ENCODE peak calls at places on chromosomes 1 and 21, in ten cellular contexts. G is mucosa of descending colon, R is DND-41, S is astrocyte of the spinal cord, C is hepatocyte, K is transverse colon, Q is cardiac muscle cell, V is fibroblast of lung, M is choroid plexus epithelial cell, X is Panc1. J is an unnamed sample.

GRCh38 chr1:110336300-110337039 is 2.7 kb upstream of the RBM15 start:
- DNase-seq in R (peak; percentile 53), M (no peak), V (no peak), S (peak; percentile 17), G (no peak), C (no peak), K (peak; percentile 27), X (no peak), Q (no peak), J (no peak)

GRCh38 chr1:41354956-41355355 is 6.3 kb upstream of the FOXO6 start:
- DNase-seq in G (no peak), X (no peak), M (no peak), S (no peak), R (no peak), Q (no peak), C (no peak), K (no peak), V (no peak), J (peak; percentile 2)

GRCh38 chr21:14995695-14996490 is 68.9 kb downstream of the NRIP1 start:
- DNase-seq in G (no peak), M (peak; percentile 83), X (no peak), S (peak; percentile 57), V (peak; percentile 80), K (no peak), C (no peak), Q (peak; percentile 80), R (no peak), J (peak; percentile 13)

GRCh38 chr1:230348386-230349022 is 77.6 kb downstream of the PGBD5 start:
- DNase-seq in M (no peak), X (no peak), Q (no peak), K (no peak), V (no peak), G (no peak), R (no peak), S (no peak), C (no peak), J (peak; percentile 34)

GRCh38 chr1:234839663-234840062 is 229.7 kb upstream of the IRF2BP2 start:
- DNase-seq in V (no peak), S (no peak), Q (no peak), C (no peak), R (no peak), G (no peak), M (peak; percentile 74), X (no peak), K (no peak), J (no peak)

GRCh38 chr1:36411674-36412648 is 14.3 kb upstream of the LSM10 start:
- DNase-seq in R (peak; percentile 67), Q (peak; percentile 51), K (no peak), X (no peak), M (peak; percentile 74), G (no peak), V (peak; percentile 61), C (no peak), S (peak; percentile 17), J (no peak)

GRCh38 chr1:189787201-189787600 is 690.5 kb downstream of the BRINP3 start:
- DNase-seq in M (peak; percentile 25), R (no peak), S (peak; percentile 58), V (peak; percentile 51), C (no peak), Q (peak; percentile 16), X (no peak), G (no peak), K (no peak), J (no peak)

GRCh38 chr1:91585982-91586381 is 85.3 kb downstream of the CDC7 start:
- DNase-seq in R (no peak), Q (no peak), C (no peak), G (no peak), M (no peak), K (no peak), S (no peak), V (no peak), X (no peak), J (no peak)

GRCh38 chr1:224459936-224460335 is 25.3 kb upstream of the WDR26 start:
- DNase-seq in X (no peak), C (no peak), K (no peak), M (no peak), G (no peak), V (no peak), Q (no peak), R (no peak), S (no peak), J (no peak)

GRCh38 chr1:2533356-2533755 is 3.3 kb upstream of the HES5 start:
- DNase-seq in R (no peak), C (no peak), S (no peak), M (no peak), V (peak; percentile 78), G (no peak), Q (no peak), K (no peak), X (no peak), J (no peak)

GRCh38 chr1:150162862-150163706 is 13.4 kb downstream of the PLEKHO1 start:
- DNase-seq in Q (peak; percentile 99), G (peak; percentile 81), R (peak; percentile 82), K (peak; percentile 81), V (peak; percentile 100), X (no peak), C (peak; percentile 96), M (peak; percentile 100), S (peak; percentile 100), J (peak; percentile 75)

GRCh38 chr1:30658014-30658336 is 65.4 kb downstream of the MATN1 start:
- DNase-seq in C (no peak), R (no peak), M (no peak), V (no peak), G (no peak), K (no peak), Q (no peak), X (no peak), S (no peak), J (no peak)

GRCh38 chr1:31753623-31754349 is 10.4 kb downstream of the ADGRB2 start:
- DNase-seq in V (no peak), M (peak; percentile 34), Q (peak; percentile 59), X (no peak), K (peak; percentile 80), R (peak; percentile 33), G (no peak), S (no peak), C (peak; percentile 49), J (peak; percentile 79)

GRCh38 chr21:34072145-34073031 is 990 bp upstream of the MRPS6 start:
- DNase-seq in V (peak; percentile 42), Q (no peak), K (no peak), M (no peak), X (no peak), S (no peak), C (no peak), R (peak; percentile 16), G (no peak), J (peak; percentile 67)

GRCh38 chr1:58911841-58912553 is 128.2 kb upstream of the JUN start:
- DNase-seq in V (no peak), X (no peak), G (no peak), M (no peak), R (no peak), Q (no peak), K (no peak), C (no peak), S (no peak), J (no peak)

GRCh38 chr1:56265205-56265604 is 314.2 kb downstream of the PLPP3 start:
- DNase-seq in R (peak; percentile 11), Q (no peak), M (no peak), C (no peak), X (no peak), S (no peak), K (no peak), G (no peak), V (no peak), J (no peak)

GRCh38 chr1:56266355-56266754 is 313.0 kb downstream of the PLPP3 start:
- DNase-seq in X (no peak), K (no peak), M (no peak), V (no peak), C (no peak), Q (no peak), R (no peak), S (no peak), G (no peak), J (no peak)

GRCh38 chr1:56263908-56264307 is 315.5 kb downstream of the PLPP3 start:
- DNase-seq in Q (no peak), S (no peak), M (no peak), V (no peak), G (no peak), K (no peak), X (no peak), R (no peak), C (no peak), J (no peak)

DNA sequence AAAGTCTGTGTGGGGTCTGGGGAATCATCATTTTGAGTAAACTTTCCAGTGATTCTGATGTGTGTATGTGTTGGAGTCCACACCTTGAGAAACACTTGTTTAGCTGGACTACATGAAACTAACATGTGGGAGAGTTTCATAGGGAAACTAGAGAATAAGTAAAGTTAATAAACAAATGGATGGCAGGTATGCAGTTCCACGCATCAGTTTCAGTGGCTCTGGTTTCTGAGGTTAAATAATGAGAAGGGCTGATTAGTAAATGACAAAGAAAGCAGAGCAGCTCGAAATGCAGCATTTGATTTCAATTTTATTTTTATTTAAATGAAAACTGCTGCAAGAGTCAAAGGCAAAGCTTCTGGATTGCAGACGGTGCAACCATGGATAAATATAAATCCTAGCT is 310.8 kb downstream of the PLPP3 start:
- DNase-seq in G (no peak), Q (no peak), M (no peak), S (no peak), X (no peak), C (no peak), K (no peak), R (no peak), V (no peak), J (no peak)
- H3K4me3 ChIP-seq in G (no peak overlapping the region), Q (no peak overlapping the region), M (no peak overlapping the region), S (no peak overlapping the region), X (no peak overlapping the region), C (no peak overlapping the region), K (no peak overlapping the region), R (no peak overlapping the region), V (no peak overlapping the region), J (no peak overlapping the region)

GRCh38 chr1:180343931-180344406 is 113.9 kb downstream of the LHX4 start:
- DNase-seq in K (peak; percentile 82), G (no peak), C (peak; percentile 9), R (peak; percentile 70), S (peak; percentile 52), V (peak; percentile 44), X (no peak), M (peak; percentile 59), Q (peak; percentile 47), J (peak; percentile 50)

GRCh38 chr1:180345148-180345547 is 115.1 kb downstream of the LHX4 start:
- DNase-seq in X (no peak), V (no peak), M (no peak), S (no peak), Q (no peak), G (no peak), R (no peak), K (no peak), C (no peak), J (no peak)
- H3K4me3 ChIP-seq in X (no peak overlapping the region), V (no peak overlapping the region), M (no peak overlapping the region), S (no peak overlapping the region), Q (no peak overlapping the region), G (no peak overlapping the region), R (no peak overlapping the region), K (no peak overlapping the region), C (no peak overlapping the region), J (no peak overlapping the region)

GRCh38 chr1:226654508-226655124 is 84.5 kb downstream of the ITPKB start:
- DNase-seq in C (no peak), G (peak; percentile 48), S (no peak), R (no peak), M (no peak), Q (no peak), X (no peak), K (no peak), V (no peak), J (no peak)
- H3K4me3 ChIP-seq in C (no peak overlapping the region), G (no peak overlapping the region), S (no peak overlapping the region), R (no peak overlapping the region), M (no peak overlapping the region), Q (no peak overlapping the region), X (no peak overlapping the region), K (no peak overlapping the region), V (no peak overlapping the region), J (no peak overlapping the region)

GRCh38 chr1:193456883-193457282 is 270.5 kb upstream of the B3GALT2 start:
- DNase-seq in R (no peak), S (no peak), X (no peak), M (peak; percentile 16), C (no peak), K (no peak), Q (peak; percentile 10), G (no peak), V (peak; percentile 16), J (no peak)
- H3K4me3 ChIP-seq in R (no peak overlapping the region), S (no peak overlapping the region), X (no peak overlapping the region), M (no peak overlapping the region), C (no peak overlapping the region), K (no peak overlapping the region), Q (no peak overlapping the region), G (no peak overlapping the region), V (no peak overlapping the region), J (no peak overlapping the region)

J was measured in body of pancreas.